ENCODE peak calls at places on chromosomes 13 and 19, in six cellular contexts. B is MG63; X is stimulated activated CD4-positive, alpha-beta T cell treated with anti-CD3 and anti-CD28 coated beads, Interleukin-1b, Interleukin-23, amount 100 ng/mL, for 24 hours; T is retinal pigment epithelial cell; Y is astrocyte of the spinal cord; J is activated CD4-positive, alpha-beta T cell treated with anti-CD3 and anti-CD28 coated beads, Interleukin-2, amount 50 U/mL, for 48 hours. W is an unnamed sample.

GRCh38 chr13:47250141-47250540 is 353.3 kb upstream of the HTR2A start:
- DNase-seq in X (no peak), T (no peak), J (no peak), B (peak; percentile 16), Y (peak; percentile 85), W (no peak)

GRCh38 chr13:22214184-22214583 is 543.3 kb downstream of the FGF9 start:
- DNase-seq in B (no peak), Y (no peak), X (no peak), T (no peak), J (no peak), W (no peak)

GRCh38 chr13:43878897-43879322 is 630 bp downstream of the CCDC122 start:
- DNase-seq in B (no peak), X (peak; percentile 0), J (peak; percentile 40), T (peak; percentile 24), Y (peak; percentile 67), W (peak; percentile 10)

GRCh38 chr19:10891360-10892108 is 20.2 kb downstream of the CARM1 start:
- DNase-seq in B (no peak), X (no peak), T (no peak), J (no peak), Y (no peak), W (no peak)

GRCh38 chr13:75485286-75486062 is 3.5 kb upstream of the TBC1D4 start:
- DNase-seq in B (no peak), X (no peak), T (no peak), Y (peak; percentile 65), J (no peak), W (no peak)

GRCh38 chr19:52296400-52296772 is 583 bp upstream of the ZNF480 start:
- DNase-seq in T (no peak), Y (no peak), J (no peak), X (no peak), B (no peak), W (no peak)

GRCh38 chr19:15863272-15863671 is 34.6 kb downstream of the CYP4F2 start:
- DNase-seq in X (no peak), B (peak; percentile 24), J (no peak), T (no peak), Y (no peak), W (no peak)

GRCh38 chr19:34851277-34851804 is 75.4 kb upstream of the ZNF30 start:
- DNase-seq in T (no peak), B (no peak), Y (no peak), J (no peak), X (no peak), W (no peak)

GRCh38 chr19:18194554-18195238 is 1.7 kb downstream of the MPV17L2 start:
- DNase-seq in X (no peak), T (no peak), J (peak; percentile 32), Y (peak; percentile 37), B (peak; percentile 66), W (no peak)

GRCh38 chr19:1239796-1240737 is 1.5 kb upstream of the ATP5F1D start:
- DNase-seq in X (peak; percentile 98), B (peak; percentile 79), J (peak; percentile 91), Y (peak; percentile 87), T (no peak), W (peak; percentile 89)

GRCh38 chr19:46211201-46211881 is 18.2 kb upstream of the IGFL1 start:
- DNase-seq in T (no peak), B (peak; percentile 87), X (no peak), Y (no peak), J (no peak), W (peak; percentile 54)

GRCh38 chr19:3683866-3684816 is 16.1 kb downstream of the PIP5K1C start:
- DNase-seq in Y (peak; percentile 86), B (no peak), X (no peak), T (no peak), J (no peak), W (no peak)

GRCh38 chr13:62331384-62331783 is 915.7 kb upstream of the PCDH20 start:
- DNase-seq in T (no peak), J (no peak), Y (no peak), X (no peak), B (no peak), W (no peak)

GRCh38 chr13:47499358-47500150 is 501.5 kb downstream of the SUCLA2 start:
- DNase-seq in B (no peak), T (peak; percentile 27), J (no peak), Y (peak; percentile 92), X (no peak), W (no peak)

GRCh38 chr19:6221878-6222746 is 57.7 kb downstream of the MLLT1 start:
- DNase-seq in T (no peak), Y (no peak), J (no peak), X (no peak), B (no peak), W (no peak)

GRCh38 chr13:97432232-97432916 is 1.6 kb upstream of the RAP2A start:
- DNase-seq in B (no peak), T (no peak), Y (no peak), X (no peak), J (no peak), W (no peak)

GRCh38 chr13:34943675-34944634 is 1.9 kb downstream of the NBEA start:
- DNase-seq in X (no peak), B (no peak), J (no peak), T (no peak), Y (no peak), W (no peak)

GRCh38 chr13:75704194-75704941 is 68.2 kb downstream of the LMO7 start:
- DNase-seq in X (no peak), Y (peak; percentile 75), J (no peak), T (peak; percentile 95), B (peak; percentile 21), W (no peak)

GRCh38 chr19:57934820-57935665 is at the start of gene ZNF418:
- DNase-seq in Y (peak; percentile 83), J (peak; percentile 26), B (no peak), T (peak; percentile 54), X (no peak), W (peak; percentile 65)

GRCh38 chr19:30897553-30897952 is 451.7 kb downstream of the TSHZ3 start:
- DNase-seq in X (no peak), J (no peak), Y (no peak), T (no peak), B (no peak), W (no peak)

GRCh38 chr19:42246143-42246868 is 3.9 kb upstream of the GSK3A start:
- DNase-seq in T (no peak), J (no peak), X (no peak), Y (peak; percentile 83), B (peak; percentile 86), W (peak; percentile 58)

GRCh38 chr19:58261968-58262921 is 16.5 kb upstream of the ZNF8 start:
- DNase-seq in B (no peak), T (no peak), J (no peak), Y (peak; percentile 9), X (no peak), W (no peak)

GRCh38 chr19:58409010-58409790 is 751 bp downstream of the ZNF584 start:
- DNase-seq in J (no peak), B (peak; percentile 65), T (no peak), X (no peak), Y (no peak), W (no peak)

GRCh38 chr13:91135949-91136348 is 211.5 kb upstream of the MIR17HG start:
- DNase-seq in Y (no peak), T (peak; percentile 49), X (no peak), J (no peak), B (no peak), W (no peak)

GRCh38 chr13:42539670-42540069 is 34.3 kb upstream of the TNFSF11 start:
- DNase-seq in J (no peak), T (no peak), Y (peak; percentile 52), B (no peak), X (no peak), W (no peak)

GRCh38 chr13:112473818-112474217 is 97.7 kb downstream of the SPACA7 start:
- DNase-seq in X (no peak), T (no peak), J (no peak), Y (no peak), B (no peak), W (no peak)

GRCh38 chr13:75550159-75550567 is 572 bp downstream of the UCHL3 start:
- DNase-seq in J (peak; percentile 36), Y (peak; percentile 74), T (no peak), X (no peak), B (peak; percentile 59), W (peak; percentile 51)

GRCh38 chr13:112799394-112799793 is 109.6 kb downstream of the ATP11A start:
- DNase-seq in Y (no peak), X (no peak), J (no peak), B (no peak), T (no peak), W (no peak)

GRCh38 chr13:105655046-105655445 is 880.4 kb downstream of the EFNB2 start:
- DNase-seq in T (peak; percentile 74), X (no peak), J (no peak), B (peak; percentile 15), Y (peak; percentile 77), W (no peak)

GRCh38 chr19:45096700-45097099 is 3.7 kb downstream of the PPP1R37 start:
- DNase-seq in X (no peak), J (no peak), Y (no peak), B (no peak), T (no peak), W (no peak)

GRCh38 chr13:67438465-67438864 is 208.3 kb upstream of the PCDH9 start:
- DNase-seq in T (no peak), Y (no peak), B (no peak), X (no peak), J (no peak), W (no peak)

GRCh38 chr19:23409392-23410048 is 14.2 kb upstream of the ZNF91 start:
- DNase-seq in T (no peak), Y (no peak), X (no peak), J (no peak), B (no peak), W (no peak)

GRCh38 chr13:95123726-95124125 is 177.5 kb downstream of the ABCC4 start:
- DNase-seq in Y (no peak), J (no peak), X (no peak), T (no peak), B (no peak), W (no peak)

GRCh38 chr19:55284405-55285058 is 735 bp downstream of the BRSK1 start:
- DNase-seq in Y (no peak), T (no peak), B (no peak), X (no peak), J (no peak), W (no peak)

GRCh38 chr19:3186377-3186688 is 603 bp downstream of the NCLN start:
- DNase-seq in T (no peak), X (no peak), Y (no peak), B (no peak), J (no peak), W (no peak)

GRCh38 chr13:40665754-40666057 is 735 bp downstream of the FOXO1 start:
- DNase-seq in J (no peak), B (peak; percentile 39), T (no peak), Y (no peak), X (no peak), W (no peak)

GRCh38 chr13:83829800-83830199 is 52.5 kb downstream of the SLITRK1 start:
- DNase-seq in B (no peak), J (no peak), Y (no peak), X (no peak), T (peak; percentile 21), W (no peak)

GRCh38 chr13:46523972-46524737 is 28.8 kb upstream of the LRCH1 start:
- DNase-seq in B (peak; percentile 27), T (peak; percentile 64), Y (no peak), X (no peak), J (no peak), W (no peak)

GRCh38 chr13:44313674-44314073 is 60.0 kb upstream of the SERP2 start:
- DNase-seq in X (no peak), Y (peak; percentile 86), B (peak; percentile 53), T (no peak), J (no peak), W (no peak)

GRCh38 chr19:43984687-43985000 is 656 bp downstream of the ZNF155 start:
- DNase-seq in T (no peak), X (no peak), B (no peak), J (peak; percentile 11), Y (no peak), W (peak; percentile 3)

W was measured in HTR-8/SVneo.